ENCODE peak calls at places on chromosome 12, in ten cellular contexts. E, C, P, N, T, Q, J, L, B and H are unnamed samples.

GRCh38 chr12:100348657-100349454 is 8.0 kb upstream of the SLC17A8 start:
- DNase-seq in Q (no peak), B (peak), E (peak), J (no peak), N (peak), P (peak), L (no peak), T (peak), C (no peak), H (no peak)

GRCh38 chr12:26823391-26823790 is 9.6 kb downstream of the ITPR2 start:
- DNase-seq in T (peak), B (no peak), Q (no peak), C (no peak), L (no peak), P (no peak), J (no peak), N (no peak), E (peak), H (no peak)

GRCh38 chr12:58293308-58293983 is 352.1 kb downstream of the ATP23 start:
- DNase-seq in E (no peak), B (no peak), N (no peak), T (no peak), P (peak), C (no peak), L (no peak), J (no peak), Q (no peak), H (no peak)

GRCh38 chr12:42630323-42630722 is 40.8 kb upstream of the PRICKLE1 start:
- DNase-seq in E (no peak), C (no peak), P (no peak), N (no peak), J (no peak), B (no peak), L (no peak), Q (no peak), T (no peak), H (no peak)

GRCh38 chr12:12466157-12466556 is 96.5 kb downstream of the DUSP16 start:
- DNase-seq in C (no peak), P (no peak), L (no peak), T (no peak), Q (no peak), J (no peak), E (no peak), N (no peak), B (no peak), H (no peak)

GRCh38 chr12:54037360-54038259 is 4.8 kb downstream of the HOXC5 start:
- DNase-seq in P (peak), Q (no peak), C (no peak), L (no peak), E (no peak), J (no peak), B (peak), T (no peak), N (no peak), H (no peak)

GRCh38 chr12:186006-186625 is 27.8 kb downstream of the SLC6A12 start:
- DNase-seq in T (no peak), C (no peak), E (no peak), J (no peak), B (no peak), P (no peak), Q (no peak), N (no peak), L (no peak), H (no peak)

GRCh38 chr12:1523558-1524050 is 70.8 kb downstream of the FBXL14 start:
- DNase-seq in L (no peak), C (no peak), J (no peak), N (no peak), B (peak), E (no peak), P (no peak), Q (no peak), T (no peak), H (no peak)

GRCh38 chr12:114982760-114983159 is 298.8 kb upstream of the TBX3 start:
- DNase-seq in J (no peak), L (no peak), B (peak), Q (no peak), N (no peak), T (peak), C (no peak), P (no peak), E (peak), H (no peak)

GRCh38 chr12:27163048-27163715 is 80.8 kb upstream of the C12orf71 start:
- DNase-seq in Q (no peak), N (no peak), T (no peak), E (no peak), L (no peak), B (peak), C (no peak), P (no peak), J (no peak), H (no peak)

GRCh38 chr12:104180389-104180788 is 35.2 kb upstream of the TXNRD1 start:
- DNase-seq in L (no peak), C (no peak), Q (no peak), T (no peak), J (no peak), E (peak), B (no peak), N (no peak), P (no peak), H (no peak)

GRCh38 chr12:51937941-51938340 is 13.6 kb upstream of the ACVR1B start:
- DNase-seq in B (no peak), E (no peak), L (no peak), C (no peak), T (no peak), J (no peak), N (no peak), Q (no peak), P (no peak), H (no peak)

GRCh38 chr12:47773062-47773857 is at the start of gene SLC48A1:
- DNase-seq in L (no peak), E (peak), C (peak), P (peak), J (peak), Q (peak), N (no peak), B (peak), T (peak), H (peak)

GRCh38 chr12:81245918-81246611 is 168.2 kb downstream of the ACSS3 start:
- DNase-seq in N (no peak), L (no peak), Q (no peak), C (no peak), B (no peak), E (no peak), J (no peak), T (no peak), P (peak), H (no peak)

GRCh38 chr12:54479421-54479820 is 6.0 kb upstream of the GTSF1 start:
- DNase-seq in Q (no peak), L (no peak), T (peak), E (peak), P (peak), J (no peak), C (no peak), N (no peak), B (no peak), H (no peak)

GRCh38 chr12:62684586-62685295 is 218.1 kb downstream of the MON2 start:
- DNase-seq in B (peak), C (no peak), T (peak), L (no peak), P (peak), Q (no peak), N (no peak), E (peak), J (peak), H (no peak)

GRCh38 chr12:20050166-20050565 is 318.2 kb upstream of the PDE3A start:
- DNase-seq in E (peak), N (no peak), L (no peak), C (no peak), P (peak), T (peak), Q (no peak), J (no peak), B (no peak), H (no peak)

GRCh38 chr12:117778656-117779055 is 190.1 kb downstream of the KSR2 start:
- DNase-seq in T (no peak), L (no peak), N (no peak), P (no peak), E (no peak), B (no peak), Q (no peak), J (no peak), C (no peak), H (no peak)

GRCh38 chr12:119235352-119235751 is 56.6 kb downstream of the HSPB8 start:
- DNase-seq in N (no peak), P (no peak), L (no peak), E (no peak), C (no peak), Q (no peak), J (no peak), T (no peak), B (peak), H (no peak)

GRCh38 chr12:27338473-27338872 is 5.8 kb downstream of the BMAL2 start:
- DNase-seq in J (no peak), Q (no peak), N (no peak), B (no peak), P (no peak), E (no peak), C (no peak), L (no peak), T (no peak), H (no peak)

DNA sequence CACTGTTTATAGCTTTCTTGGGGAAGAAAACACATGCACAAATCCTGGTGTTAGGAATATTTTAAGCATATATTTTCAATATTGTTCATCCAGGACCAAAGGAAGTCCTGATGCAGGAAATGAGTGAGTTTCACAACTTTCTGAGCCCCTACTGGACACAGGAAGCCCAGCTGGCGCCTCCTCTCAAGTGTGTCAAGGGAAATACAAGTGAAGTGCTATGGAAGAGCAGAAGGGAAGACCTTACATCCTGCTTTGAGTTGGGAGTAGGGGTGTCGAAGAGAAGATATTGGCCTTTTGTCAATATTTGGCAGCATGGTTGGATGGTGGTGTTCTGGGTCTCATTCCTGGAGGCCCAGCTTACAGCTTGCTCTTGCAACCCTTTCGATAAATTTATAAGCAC is 66.1 kb upstream of the ZDHHC17 start:
- DNase-seq in J (no peak), Q (no peak), T (peak), N (no peak), E (no peak), P (no peak), L (no peak), B (no peak), C (no peak), H (no peak)
- TF ChIP-seq CTCF in J (no peak), Q (no peak), T (peak), N (no peak), E (no peak), P (no peak), L (no peak), B (no peak), C (no peak), H (no peak)

GRCh38 chr12:71640316-71640715 is 23.3 kb downstream of the ZFC3H1 start:
- DNase-seq in P (no peak), T (no peak), B (no peak), Q (no peak), E (no peak), N (no peak), J (no peak), L (no peak), C (no peak), H (no peak)

GRCh38 chr12:71638499-71638898 is 25.1 kb downstream of the ZFC3H1 start:
- DNase-seq in N (no peak), Q (no peak), P (no peak), B (no peak), J (no peak), L (no peak), T (no peak), E (no peak), C (no peak), H (no peak)

GRCh38 chr12:71641390-71641789 is 22.3 kb downstream of the ZFC3H1 start:
- DNase-seq in N (no peak), P (no peak), J (no peak), B (no peak), Q (no peak), T (no peak), C (no peak), E (no peak), L (no peak), H (no peak)

GRCh38 chr12:71639341-71639760 is 24.3 kb downstream of the ZFC3H1 start:
- DNase-seq in P (peak), Q (no peak), C (no peak), L (no peak), J (no peak), E (no peak), T (no peak), N (no peak), B (peak), H (no peak)

GRCh38 chr12:71636704-71637115 is 26.9 kb downstream of the ZFC3H1 start:
- DNase-seq in C (no peak), J (no peak), L (no peak), B (peak), E (peak), N (peak), Q (peak), T (peak), P (peak), H (no peak)
- TF ChIP-seq CTCF in C (peak), J (peak), L (peak), B (peak), E (peak), N (peak), Q (peak), T (peak), P (peak), H (peak)

GRCh38 chr12:29187756-29188155 is 38.7 kb downstream of the FAR2 start:
- DNase-seq in B (no peak), E (peak), L (no peak), P (peak), N (peak), Q (no peak), T (peak), J (no peak), C (no peak), H (no peak)

DNA sequence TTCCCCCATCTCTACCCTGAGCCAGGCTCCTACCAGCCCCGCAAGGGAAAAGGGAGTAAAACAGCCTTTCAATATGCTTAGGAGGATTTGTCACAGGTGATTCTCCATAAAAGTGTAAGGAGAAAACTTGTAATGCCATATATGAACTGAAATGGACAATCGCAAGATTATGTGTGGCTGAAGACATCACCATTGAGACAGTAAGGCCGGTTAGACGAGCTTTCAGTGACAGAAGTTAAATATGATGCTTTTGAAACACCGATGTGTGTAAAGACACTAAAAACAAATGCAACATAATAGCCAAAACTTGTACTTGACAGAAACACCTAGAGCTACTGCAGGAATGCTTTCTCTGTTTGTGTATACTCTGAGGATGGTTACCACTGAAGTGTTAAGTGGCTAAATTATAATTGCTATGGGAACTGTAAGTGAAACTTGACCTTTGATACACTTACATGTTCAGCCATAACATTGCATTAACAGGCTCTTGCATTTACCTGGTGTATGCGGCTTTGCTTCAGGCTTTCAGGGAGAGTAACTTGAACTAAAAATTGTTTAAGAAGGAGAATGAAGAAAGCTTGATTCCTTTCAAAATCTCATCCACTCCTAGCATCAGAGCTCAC is 42.3 kb downstream of the FAR2 start:
- DNase-seq in C (no peak), Q (no peak), B (no peak), N (no peak), L (no peak), P (no peak), E (no peak), T (no peak), J (no peak), H (no peak)
- TF ChIP-seq CTCF in C (no peak), Q (no peak), B (no peak), N (no peak), L (no peak), P (no peak), E (no peak), T (no peak), J (no peak), H (no peak)

GRCh38 chr12:74365178-74365964 is 172.3 kb upstream of the ATXN7L3B start:
- DNase-seq in P (peak), T (peak), C (no peak), Q (peak), B (peak), L (no peak), E (peak), J (no peak), N (no peak), H (no peak)
- TF ChIP-seq CTCF in P (peak), T (peak), C (peak), Q (peak), B (peak), L (no peak), E (peak), J (no peak), N (peak), H (peak)

GRCh38 chr12:110505332-110505731 is 3.2 kb downstream of the RAD9B start:
- DNase-seq in T (no peak), B (no peak), P (no peak), N (no peak), J (no peak), L (no peak), C (no peak), Q (no peak), E (no peak), H (no peak)

GRCh38 chr12:110503432-110503831 is 1.3 kb downstream of the RAD9B start:
- DNase-seq in Q (no peak), E (no peak), C (no peak), T (no peak), B (no peak), L (no peak), N (no peak), J (no peak), P (no peak), H (no peak)

GRCh38 chr12:110501378-110501721 is 561 bp downstream of the VPS29 start:
- DNase-seq in Q (peak), T (peak), J (no peak), N (no peak), C (no peak), E (peak), L (no peak), B (peak), P (peak), H (no peak)

GRCh38 chr12:110501722-110502448 is at the start of the genes RAD9B and VPS29:
- DNase-seq in N (peak), C (peak), P (peak), T (peak), E (peak), Q (peak), B (peak), L (peak), J (peak), H (peak)

DNA sequence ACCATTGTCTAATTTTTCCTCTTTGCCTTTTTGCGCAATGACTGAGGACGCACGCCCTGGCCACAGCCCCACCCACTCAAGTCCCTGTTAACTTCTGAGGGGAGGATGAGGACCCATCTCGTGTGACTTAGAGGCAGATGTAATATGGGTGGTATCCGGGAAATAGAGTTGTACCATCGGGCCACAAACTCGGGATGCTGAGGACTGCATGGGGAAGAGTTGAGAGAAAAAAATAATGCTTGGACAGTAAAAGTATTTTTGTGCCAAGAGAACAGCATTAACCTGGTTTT is 263 bp downstream of the RAD9B start:
- DNase-seq in N (no peak), E (no peak), T (no peak), C (no peak), P (no peak), B (no peak), J (no peak), Q (no peak), L (no peak), H (no peak)
- TF ChIP-seq CTCF in N (no peak), E (no peak), T (no peak), C (no peak), P (no peak), B (no peak), J (no peak), Q (no peak), L (no peak), H (no peak)

DNA sequence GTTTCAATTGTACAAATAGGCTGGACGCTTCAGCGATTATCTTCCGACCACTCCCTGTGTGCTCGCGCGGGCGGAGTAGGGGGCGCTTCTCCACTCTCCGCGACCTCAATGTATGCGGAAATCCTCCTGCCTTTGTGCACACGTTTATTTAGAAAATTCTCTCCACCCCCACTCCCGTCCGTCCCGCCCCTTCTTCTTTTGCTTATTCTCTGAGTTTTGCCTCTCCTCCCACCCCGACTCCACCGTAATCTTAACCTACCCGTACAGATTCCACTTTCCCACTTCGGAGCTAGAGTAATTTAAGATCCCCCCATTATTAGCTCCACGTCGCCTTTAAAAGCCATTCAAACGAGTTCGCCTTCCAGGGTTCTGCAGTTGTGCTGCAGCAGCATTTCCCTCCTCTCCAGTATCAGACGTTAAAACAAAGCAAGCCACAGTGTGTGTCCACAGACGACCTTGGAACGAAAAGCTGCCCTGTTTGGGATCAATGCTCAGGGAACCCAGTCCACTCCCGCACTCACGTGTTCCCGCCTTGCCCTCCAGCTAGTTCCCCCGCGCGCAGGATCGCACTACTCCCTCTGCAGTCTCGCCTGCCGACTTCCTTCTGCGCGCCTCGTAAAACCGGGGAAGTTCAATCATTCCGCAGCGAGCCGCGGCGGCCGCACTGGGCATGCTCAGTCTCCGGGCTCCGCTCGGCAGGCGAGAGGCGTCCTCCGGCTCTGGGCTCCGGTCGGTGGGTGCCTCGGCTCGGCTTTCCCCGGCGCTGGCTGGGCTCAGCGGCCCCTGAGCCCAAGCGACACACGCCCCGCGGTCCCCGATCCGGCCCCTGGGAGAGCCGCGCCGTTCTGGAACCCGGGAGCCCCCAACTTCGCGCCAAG is at the start of gene ANO6:
- DNase-seq in P (peak), T (peak), B (peak), N (peak), C (peak), Q (peak), J (peak), E (peak), L (peak), H (peak)
- TF ChIP-seq CTCF in P (peak), T (peak), B (peak), N (peak), C (peak), Q (peak), J (no peak), E (peak), L (no peak), H (peak)